ENCODE peak calls at places on chromosome 17, in five cellular contexts. X, N, L, M and F are unnamed samples.

GRCh38 chr17:75875940-75876189 is 2.5 kb downstream of the TRIM47 start:
- DNase-seq in L (no peak), X (peak; percentile 58), N (no peak), M (no peak), F (no peak)

GRCh38 chr17:41539979-41540701 is 12.0 kb upstream of the KRT19 start:
- DNase-seq in L (no peak), X (no peak), M (no peak), N (no peak), F (no peak)

GRCh38 chr17:1561420-1562177 is 993 bp downstream of the PITPNA start:
- DNase-seq in L (peak; percentile 20), M (no peak), X (peak; percentile 33), N (no peak), F (peak; percentile 61)

GRCh38 chr17:43056051-43056450 is 31.0 kb downstream of the RND2 start:
- DNase-seq in N (no peak), L (no peak), M (no peak), X (no peak), F (no peak)

GRCh38 chr17:76000016-76000754 is 470 bp upstream of the CDK3 start:
- DNase-seq in X (no peak), L (no peak), M (peak; percentile 39), N (no peak), F (peak; percentile 68)

GRCh38 chr17:55295411-55296170 is 30.8 kb downstream of the HLF start:
- DNase-seq in L (peak; percentile 27), M (peak; percentile 75), X (peak; percentile 48), N (peak; percentile 7), F (no peak)

GRCh38 chr17:82164853-82165252 is 47.8 kb downstream of the CCDC57 start:
- DNase-seq in L (no peak), N (no peak), M (no peak), X (no peak), F (no peak)

GRCh38 chr17:47717845-47718621 is 15.0 kb upstream of the TBX21 start:
- DNase-seq in N (no peak), M (no peak), L (peak; percentile 54), X (no peak), F (no peak)

GRCh38 chr17:76416447-76416846 is 32.0 kb downstream of the SPHK1 start:
- DNase-seq in N (no peak), X (no peak), L (no peak), M (no peak), F (no peak)

GRCh38 chr17:42456223-42457106 is 2.2 kb upstream of the ATP6V0A1 start:
- DNase-seq in L (peak; percentile 89), X (no peak), M (peak; percentile 45), N (no peak), F (no peak)

GRCh38 chr17:43530303-43531081 is 15.6 kb downstream of the ETV4 start:
- DNase-seq in X (peak; percentile 87), L (peak; percentile 95), M (no peak), N (peak; percentile 90), F (peak; percentile 70)

GRCh38 chr17:44832821-44833220 is 2.7 kb upstream of the GJC1 start:
- DNase-seq in N (no peak), M (no peak), X (no peak), L (no peak), F (no peak)

GRCh38 chr17:40176409-40177110 is 710 bp upstream of the RAPGEFL1 start:
- DNase-seq in N (no peak), M (peak; percentile 99), X (no peak), L (no peak), F (peak; percentile 73)

GRCh38 chr17:72609501-72609900 is 483.0 kb downstream of the SLC39A11 start:
- DNase-seq in X (no peak), L (peak; percentile 89), M (peak; percentile 79), N (no peak), F (no peak)

GRCh38 chr17:17109896-17110295 is 67.6 kb downstream of the MPRIP start:
- DNase-seq in X (no peak), N (no peak), L (no peak), M (peak; percentile 94), F (peak; percentile 88)

GRCh38 chr17:82019905-82020873 is 2.5 kb downstream of the CENPX start:
- DNase-seq in N (no peak), L (peak; percentile 15), M (peak; percentile 72), X (peak; percentile 67), F (peak; percentile 81)

GRCh38 chr17:82407255-82407654 is 10.9 kb upstream of the HEXD start:
- DNase-seq in M (no peak), L (peak; percentile 71), N (no peak), X (peak; percentile 75), F (no peak)

GRCh38 chr17:80264048-80264792 is 3.6 kb downstream of the RNF213 start:
- DNase-seq in N (no peak), M (peak; percentile 37), X (no peak), L (no peak), F (peak; percentile 65)

GRCh38 chr17:58402047-58402446 is 15.3 kb downstream of the RNF43 start:
- DNase-seq in L (peak; percentile 90), X (no peak), M (no peak), N (no peak), F (no peak)

GRCh38 chr17:43695968-43696865 is 34.5 kb upstream of the MEOX1 start:
- DNase-seq in L (peak; percentile 49), X (peak; percentile 72), M (no peak), N (no peak), F (no peak)

GRCh38 chr17:59111539-59111938 is 4.9 kb upstream of the TRIM37 start:
- DNase-seq in L (no peak), X (no peak), N (no peak), M (no peak), F (no peak)

GRCh38 chr17:5418858-5419355 is 555 bp downstream of the NUP88 start:
- DNase-seq in L (peak; percentile 52), M (peak; percentile 71), N (no peak), X (no peak), F (peak; percentile 48)

GRCh38 chr17:55513885-55514590 is 2.8 kb upstream of the SMIM36 start:
- DNase-seq in L (peak; percentile 31), X (peak; percentile 63), M (peak; percentile 83), N (peak; percentile 30), F (peak; percentile 60)

GRCh38 chr17:80592243-80592642 is 47.6 kb downstream of the RPTOR start:
- DNase-seq in M (no peak), L (no peak), N (no peak), X (no peak), F (no peak)

GRCh38 chr17:72421128-72422092 is 300.6 kb downstream of the SOX9 start:
- DNase-seq in N (peak; percentile 85), X (peak; percentile 30), L (peak; percentile 99), M (peak; percentile 96), F (no peak)

DNA sequence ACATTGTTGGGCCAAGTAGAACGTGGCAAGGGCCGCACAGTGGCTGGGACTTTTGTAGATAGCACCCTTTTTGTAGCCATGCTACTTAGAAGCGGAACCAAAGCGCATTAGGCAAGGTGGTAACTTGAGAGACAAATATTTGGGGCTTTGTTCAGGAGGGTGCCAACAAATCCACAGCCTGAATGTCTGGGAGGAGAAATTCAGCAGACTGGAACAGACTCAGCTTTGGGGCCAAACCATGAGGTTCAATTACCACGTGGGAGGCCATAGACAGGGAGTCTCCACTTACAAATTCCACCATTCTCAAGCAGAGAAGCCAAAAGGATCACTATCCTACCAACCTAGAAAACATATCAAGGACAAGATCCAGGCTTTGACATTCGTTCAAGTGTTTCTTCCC is 183.7 kb downstream of the RGS9 start:
- DNase-seq in L (no peak), M (no peak), N (no peak), X (no peak), F (no peak)
- H3K27me3 ChIP-seq in L (peaks cover 7% of the 10 kb centered on the region), M (no peaks in the 10 kb centered on the region), N (peaks cover 14% of the 10 kb centered on the region), X (no peaks in the 10 kb centered on the region), F (no peaks in the 10 kb centered on the region)

GRCh38 chr17:13647551-13647950 is 45.8 kb upstream of the HS3ST3A1 start:
- DNase-seq in M (no peak), N (no peak), X (no peak), L (peak; percentile 11), F (no peak)
- H3K27me3 ChIP-seq in M (no peaks in the 10 kb centered on the region), N (no peaks in the 10 kb centered on the region), X (no peaks in the 10 kb centered on the region), L (no peaks in the 10 kb centered on the region), F (no peaks in the 10 kb centered on the region)

DNA sequence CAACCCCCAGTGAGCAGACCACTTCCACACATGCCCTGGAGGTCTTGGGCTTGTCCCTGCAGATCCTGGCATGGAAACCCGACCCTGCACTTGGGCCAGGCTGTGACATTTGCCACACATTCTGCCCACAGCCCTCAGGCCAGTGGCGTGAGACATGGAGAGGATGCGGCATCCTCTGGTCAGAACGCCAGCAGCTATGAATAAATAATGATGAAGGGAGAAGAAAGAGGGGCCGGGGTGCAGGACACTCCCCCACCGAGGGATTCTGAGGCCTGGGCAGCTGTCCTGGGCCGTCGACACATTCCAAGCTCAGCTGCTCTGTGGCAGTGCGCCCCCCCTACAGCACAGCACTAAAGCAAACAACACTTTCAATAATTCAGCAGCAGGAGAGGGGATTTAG is 148.8 kb downstream of the ENGASE start:
- DNase-seq in L (no peak), X (no peak), N (no peak), M (no peak), F (no peak)
- H3K27me3 ChIP-seq in L (peaks cover 6% of the 10 kb centered on the region), X (peaks cover 77% of the 10 kb centered on the region), N (peaks cover 25% of the 10 kb centered on the region), M (no peaks in the 10 kb centered on the region), F (peaks cover 72% of the 10 kb centered on the region)

GRCh38 chr17:32268734-32269288 is 3.2 kb downstream of the RHBDL3 start:
- DNase-seq in M (no peak), N (no peak), L (no peak), X (no peak), F (no peak)

GRCh38 chr17:32266389-32267269 is 997 bp downstream of the RHBDL3 start:
- DNase-seq in M (no peak), N (no peak), L (no peak), X (no peak), F (peak; percentile 46)

GRCh38 chr17:32265896-32266388 is 310 bp downstream of the RHBDL3 start:
- DNase-seq in N (no peak), L (no peak), X (no peak), M (no peak), F (no peak)

GRCh38 chr17:32269377-32269776 is 3.7 kb downstream of the RHBDL3 start:
- DNase-seq in X (peak; percentile 77), N (no peak), M (no peak), L (no peak), F (peak; percentile 6)

GRCh38 chr17:32267690-32268205 is 2.1 kb downstream of the RHBDL3 start:
- DNase-seq in X (no peak), L (no peak), N (no peak), M (no peak), F (peak; percentile 35)
- H3K27me3 ChIP-seq in X (peaks cover 28% of the 10 kb centered on the region), L (peaks cover 55% of the 10 kb centered on the region), N (peaks cover 71% of the 10 kb centered on the region), M (peaks cover 7% of the 10 kb centered on the region), F (peaks cover 73% of the 10 kb centered on the region)

GRCh38 chr17:50534979-50535326 is 2.4 kb downstream of the EPN3 start:
- DNase-seq in M (no peak), N (no peak), L (no peak), X (no peak), F (no peak)

GRCh38 chr17:50534222-50534978 is 1.9 kb downstream of the EPN3 start:
- DNase-seq in N (no peak), X (no peak), L (peak; percentile 49), M (peak; percentile 84), F (peak; percentile 56)

GRCh38 chr17:50533185-50533584 is 650 bp downstream of the EPN3 start:
- DNase-seq in X (no peak), N (no peak), M (peak; percentile 40), L (no peak), F (no peak)

GRCh38 chr17:50532452-50533024 is at the start of gene EPN3:
- DNase-seq in N (no peak), L (no peak), M (peak; percentile 81), X (no peak), F (peak; percentile 75)

DNA sequence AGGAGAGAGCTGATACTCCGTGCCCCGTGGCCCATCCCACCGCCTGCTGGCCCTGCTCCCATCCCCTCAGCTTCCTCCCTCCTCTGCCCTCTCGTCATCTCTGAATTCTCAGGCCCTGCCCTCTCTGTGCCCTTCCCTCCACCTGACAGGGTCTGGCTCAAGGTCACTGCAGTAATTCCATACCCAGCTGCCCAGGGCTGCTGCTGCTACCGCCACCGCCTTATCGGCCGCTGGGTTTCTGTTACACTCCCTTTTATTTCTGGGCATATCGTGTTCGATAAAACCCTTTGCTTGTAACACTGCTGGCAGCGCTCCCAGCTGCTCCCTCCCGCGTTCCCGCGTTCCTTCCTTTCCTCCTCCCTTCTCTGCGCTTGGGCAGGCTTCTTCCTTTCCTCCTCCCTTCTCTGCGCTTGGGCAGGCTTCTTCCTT is 1.2 kb downstream of the EPN3 start:
- DNase-seq in L (peak; percentile 41), M (peak; percentile 94), X (peak; percentile 84), N (no peak), F (peak; percentile 58)
- H3K27me3 ChIP-seq in L (peaks cover 29% of the 10 kb centered on the region), M (no peaks in the 10 kb centered on the region), X (peaks cover 22% of the 10 kb centered on the region), N (peaks cover 40% of the 10 kb centered on the region), F (peaks cover 46% of the 10 kb centered on the region)